ENCODE peak calls at places on chromosomes 7 and 10, in four cellular contexts. T is activated CD8-positive, alpha-beta memory T cell treated with anti-CD3 and anti-CD28 coated beads for 1 hour; L is right cardiac atrium; J is left ventricle myocardium inferior. E is an unnamed sample.

GRCh38 chr7:30469303-30469702 is 9.3 kb downstream of the NOD1 start:
- DNase-seq in T (no peak), L (peak; percentile 93), J (peak; percentile 77), E (peak; percentile 84)

GRCh38 chr10:63713191-63714144 is 192.3 kb downstream of the REEP3 start:
- DNase-seq in T (no peak), L (peak; percentile 90), J (peak; percentile 87), E (peak; percentile 79)

GRCh38 chr10:15278786-15279185 is 92.3 kb downstream of the FAM171A1 start:
- DNase-seq in T (no peak), L (no peak), J (no peak), E (no peak)

GRCh38 chr7:46764100-46764941 is 817.6 kb downstream of the TNS3 start:
- DNase-seq in T (no peak), L (no peak), J (no peak), E (peak; percentile 72)

GRCh38 chr7:107857541-107857912 is 33.5 kb upstream of the DLD start:
- DNase-seq in T (no peak), L (no peak), J (no peak), E (no peak)

GRCh38 chr10:96585726-96586418 is 940 bp downstream of the TM9SF3 start:
- DNase-seq in T (no peak), L (no peak), J (no peak), E (no peak)

GRCh38 chr10:108598831-108599230 is 1324.5 kb downstream of the XPNPEP1 start:
- DNase-seq in T (no peak), L (no peak), J (no peak), E (no peak)

GRCh38 chr7:146781352-146782116 is 664.9 kb downstream of the CNTNAP2 start:
- DNase-seq in T (no peak), L (peak; percentile 62), J (no peak), E (no peak)

GRCh38 chr7:113179313-113179712 is 61.0 kb upstream of the SMIM30 start:
- DNase-seq in T (no peak), L (no peak), J (no peak), E (no peak)

GRCh38 chr10:50033481-50033880 is 34.3 kb upstream of the WASHC2A start:
- DNase-seq in T (no peak), L (no peak), J (no peak), E (no peak)

GRCh38 chr7:116316838-116317612 is 106.7 kb downstream of the TES start:
- DNase-seq in T (no peak), L (peak; percentile 57), J (peak; percentile 18), E (peak; percentile 40)

GRCh38 chr7:1459512-1459892 is 232 bp upstream of the MICALL2 start:
- DNase-seq in T (peak; percentile 93), L (peak; percentile 100), J (peak; percentile 100), E (peak; percentile 100)

GRCh38 chr10:99630439-99630838 is 10.2 kb upstream of the SLC25A28 start:
- DNase-seq in T (no peak), L (no peak), J (no peak), E (no peak)

GRCh38 chr10:64507869-64508609 is 986.8 kb downstream of the REEP3 start:
- DNase-seq in T (no peak), L (no peak), J (no peak), E (no peak)

GRCh38 chr7:127667751-127668530 is 15.9 kb downstream of the SND1 start:
- DNase-seq in T (no peak), L (no peak), J (no peak), E (no peak)

GRCh38 chr10:3692331-3692860 is 92.6 kb downstream of the KLF6 start:
- DNase-seq in T (no peak), L (no peak), J (no peak), E (no peak)

GRCh38 chr7:157760004-157760730 is 423.4 kb downstream of the DNAJB6 start:
- DNase-seq in T (no peak), L (no peak), J (no peak), E (no peak)

GRCh38 chr7:40186586-40186985 is 51.8 kb downstream of the SUGCT start:
- DNase-seq in T (no peak), L (no peak), J (no peak), E (no peak)

GRCh38 chr10:109721401-109722028 is 201.8 kb downstream of the XPNPEP1 start:
- DNase-seq in T (no peak), L (no peak), J (no peak), E (no peak)

GRCh38 chr10:72133517-72133916 is 45.2 kb upstream of the SPOCK2 start:
- DNase-seq in T (no peak), L (no peak), J (no peak), E (no peak)

GRCh38 chr7:107179326-107180163 is 10.7 kb downstream of the HBP1 start:
- DNase-seq in T (no peak), L (no peak), J (no peak), E (no peak)

GRCh38 chr10:103983367-103983911 is 16.5 kb downstream of the SLK start:
- DNase-seq in T (no peak), L (no peak), J (no peak), E (no peak)

GRCh38 chr10:113550365-113550764 is 2.5 kb upstream of the HABP2 start:
- DNase-seq in T (no peak), L (no peak), J (no peak), E (no peak)

GRCh38 chr7:33728779-33729646 is 176.3 kb upstream of the BMPER start:
- DNase-seq in T (no peak), L (no peak), J (no peak), E (no peak)

GRCh38 chr7:21041666-21042065 is 255.0 kb upstream of the SP8 start:
- DNase-seq in T (no peak), L (no peak), J (no peak), E (no peak)

GRCh38 chr7:1811850-1812692 is 142.0 kb downstream of the ELFN1 start:
- DNase-seq in T (no peak), L (no peak), J (no peak), E (no peak)

GRCh38 chr10:124032982-124033886 is 60.2 kb downstream of the CHST15 start:
- DNase-seq in T (no peak), L (no peak), J (no peak), E (no peak)

GRCh38 chr10:28054211-28054888 is 55.5 kb upstream of the ODAD2 start:
- DNase-seq in T (no peak), L (no peak), J (no peak), E (no peak)

GRCh38 chr10:78510566-78511323 is 477.1 kb downstream of the RPS24 start:
- DNase-seq in T (no peak), L (no peak), J (no peak), E (peak; percentile 64)

GRCh38 chr10:86191166-86191565 is 175.4 kb downstream of the GRID1 start:
- DNase-seq in T (no peak), L (no peak), J (no peak), E (no peak)

GRCh38 chr7:115734643-115735042 is 295.9 kb downstream of the TFEC start:
- DNase-seq in T (no peak), L (no peak), J (no peak), E (no peak)

GRCh38 chr10:117170244-117170643 is 27.0 kb upstream of the KCNK18 start:
- DNase-seq in T (no peak), L (no peak), J (no peak), E (no peak)

E was measured in heart left ventricle.